ENCODE peak calls at places on chromosomes 5 and 9, in five cellular contexts. P is stimulated activated CD4-positive, alpha-beta T cell treated with anti-CD3 and anti-CD28 coated beads, Interleukin-1b, Interleukin-23, amount 100 ng/mL, for 48 hours; A is hepatic stellate cell; V is NCI-H774; Y is activated CD4-positive, alpha-beta memory T cell treated with anti-CD3 and anti-CD28 coated beads for 36 hours. F is an unnamed sample.
A peak's percentile ranks its signal among the peaks of the same experiment; 100 is the strongest.

GRCh38 chr9:97615439-97616072 is 17.6 kb downstream of the TSTD2 start:
- DNase-seq in V (peak; percentile 38), P (peak; percentile 42), Y (peak; percentile 64), A (peak; percentile 43), F (peak; percentile 57)

GRCh38 chr9:90801507-90802289 is at the start of gene SYK:
- DNase-seq in P (no peak), Y (no peak), A (no peak), V (peak; percentile 49), F (no peak)

GRCh38 chr9:69460002-69460401 is 135.0 kb downstream of the ENTREP1 start:
- DNase-seq in A (no peak), P (peak; percentile 8), Y (peak; percentile 14), V (no peak), F (no peak)

GRCh38 chr9:122370303-122370702 is 521 bp upstream of the PTGS1 start:
- DNase-seq in Y (no peak), P (no peak), V (no peak), A (no peak), F (no peak)

GRCh38 chr5:28788954-28789353 is 1750.6 kb upstream of the CDH9 start:
- DNase-seq in V (peak; percentile 28), Y (no peak), P (no peak), A (no peak), F (no peak)

GRCh38 chr5:103243665-103244064 is 14.9 kb upstream of the MACIR start:
- DNase-seq in Y (no peak), P (no peak), V (no peak), A (no peak), F (no peak)

GRCh38 chr9:134730011-134730760 is 88.6 kb downstream of the COL5A1 start:
- DNase-seq in V (no peak), A (no peak), Y (no peak), P (no peak), F (no peak)

GRCh38 chr9:124452326-124452725 is 2.1 kb downstream of the ADGRD2 start:
- DNase-seq in Y (no peak), A (no peak), V (no peak), P (no peak), F (no peak)

GRCh38 chr5:74122175-74122574 is 496.2 kb downstream of the ARHGEF28 start:
- DNase-seq in V (no peak), P (no peak), Y (no peak), A (no peak), F (peak; percentile 39)

GRCh38 chr5:116482394-116482793 is 92.2 kb downstream of the SEMA6A start:
- DNase-seq in P (no peak), Y (no peak), A (no peak), V (no peak), F (no peak)

GRCh38 chr9:87590996-87591395 is 93.3 kb downstream of the DAPK1 start:
- DNase-seq in V (no peak), A (no peak), Y (no peak), P (no peak), F (no peak)

GRCh38 chr5:107948377-107948776 is 277.6 kb upstream of the EFNA5 start:
- DNase-seq in P (no peak), A (no peak), Y (no peak), V (no peak), F (peak; percentile 61)

GRCh38 chr5:862367-863243 is 11.8 kb upstream of the ZDHHC11 start:
- DNase-seq in P (no peak), V (no peak), A (no peak), Y (no peak), F (no peak)

GRCh38 chr9:13845460-13845859 is 468.5 kb downstream of the NFIB start:
- DNase-seq in Y (no peak), A (no peak), V (no peak), P (no peak), F (no peak)

GRCh38 chr9:6194934-6195333 is 20.7 kb upstream of the IL33 start:
- DNase-seq in A (no peak), P (no peak), V (no peak), Y (no peak), F (no peak)

GRCh38 chr5:172902497-172903472 is 56.4 kb upstream of the RPL26L1 start:
- DNase-seq in A (peak; percentile 93), V (no peak), P (no peak), Y (no peak), F (no peak)

GRCh38 chr5:1208221-1208742 is 6.9 kb downstream of the SLC6A19 start:
- DNase-seq in V (no peak), Y (no peak), A (no peak), P (no peak), F (no peak)

F was measured in NCI-H2029 treated with DMSO at 0.1 percent for 48 hours.